ENCODE peak calls at places on chromosomes 7 and 10, in six cellular contexts. U, E, A, T, Q and G are unnamed samples.

GRCh38 chr7:96837583-96837982 is 127.9 kb upstream of the SEM1 start:
- DNase-seq in T (no peak), E (no peak), A (no peak), Q (no peak), U (no peak), G (no peak)

GRCh38 chr10:66931340-66931948 is 5.6 kb downstream of the LRRTM3 start:
- DNase-seq in U (peak), A (peak), Q (no peak), E (peak), T (no peak), G (peak)

GRCh38 chr10:128000660-128001059 is 93.8 kb downstream of the PTPRE start:
- DNase-seq in U (no peak), T (no peak), Q (no peak), A (peak), E (no peak), G (no peak)

GRCh38 chr7:93194368-93194767 is 31.9 kb downstream of the HEPACAM2 start:
- DNase-seq in E (peak), U (no peak), Q (no peak), T (no peak), A (peak), G (no peak)

GRCh38 chr10:104085801-104086400 is at the start of gene COL17A1:
- DNase-seq in T (no peak), U (no peak), E (no peak), A (no peak), Q (no peak), G (no peak)

GRCh38 chr7:50560865-50561351 is 4.3 kb downstream of the DDC start:
- DNase-seq in U (no peak), T (no peak), A (no peak), Q (no peak), E (no peak), G (peak)

GRCh38 chr10:84194424-84195043 is at the start of gene CDHR1:
- DNase-seq in E (no peak), U (peak), T (peak), Q (no peak), A (no peak), G (peak)

GRCh38 chr7:118372530-118372929 is 148.0 kb downstream of the ANKRD7 start:
- DNase-seq in U (no peak), Q (no peak), T (no peak), E (no peak), A (peak), G (no peak)

GRCh38 chr10:132981746-132982145 is 39.4 kb upstream of the CFAP46 start:
- DNase-seq in Q (no peak), A (no peak), E (no peak), T (no peak), U (no peak), G (no peak)

GRCh38 chr7:115984105-115984504 is 46.5 kb downstream of the TFEC start:
- DNase-seq in A (peak), T (no peak), E (peak), Q (no peak), U (no peak), G (no peak)

GRCh38 chr10:27542812-27543211 is 38.7 kb downstream of the RAB18 start:
- DNase-seq in T (no peak), Q (no peak), A (peak), E (peak), U (no peak), G (no peak)

GRCh38 chr7:118531566-118531965 is 307.1 kb downstream of the ANKRD7 start:
- DNase-seq in A (no peak), U (no peak), Q (no peak), T (no peak), E (no peak), G (no peak)

GRCh38 chr7:19051767-19052375 is 65.6 kb downstream of the TWIST1 start:
- DNase-seq in Q (no peak), T (no peak), U (no peak), E (peak), A (peak), G (peak)

GRCh38 chr7:90594791-90595317 is 1.3 kb upstream of the CDK14 start:
- DNase-seq in T (peak), E (peak), Q (peak), U (peak), A (peak), G (peak)

GRCh38 chr7:142300689-142301088 is 42.8 kb upstream of the PRSS58 start:
- DNase-seq in E (no peak), Q (peak), U (no peak), A (no peak), T (peak), G (peak)

GRCh38 chr10:54614062-54614461 is 187.0 kb downstream of the PCDH15 start:
- DNase-seq in E (no peak), T (no peak), Q (no peak), A (no peak), U (no peak), G (no peak)

GRCh38 chr7:82810558-82811259 is 352.0 kb downstream of the PCLO start:
- DNase-seq in E (peak), A (peak), Q (no peak), U (peak), T (no peak), G (peak)

GRCh38 chr7:18829518-18830252 is 287.8 kb downstream of the TWIST1 start:
- DNase-seq in A (peak), Q (no peak), T (no peak), U (no peak), E (peak), G (no peak)

GRCh38 chr10:124589491-124590006 is 127.9 kb downstream of the LHPP start:
- DNase-seq in Q (no peak), E (no peak), A (no peak), U (no peak), T (no peak), G (no peak)

GRCh38 chr10:21517983-21518628 is 7.4 kb downstream of the SKIDA1 start:
- DNase-seq in E (peak), A (peak), Q (no peak), U (no peak), T (no peak), G (peak)

GRCh38 chr10:16822726-16823360 is 5.6 kb upstream of the RSU1 start:
- DNase-seq in T (no peak), E (no peak), U (no peak), A (no peak), Q (no peak), G (peak)

GRCh38 chr10:86693721-86694369 is 25.5 kb downstream of the LDB3 start:
- DNase-seq in U (no peak), T (peak), A (peak), Q (no peak), E (peak), G (peak)

GRCh38 chr7:121313793-121314676 is 14.8 kb upstream of the WNT16 start:
- DNase-seq in Q (no peak), A (no peak), T (no peak), U (no peak), E (no peak), G (peak)

GRCh38 chr7:43441217-43441616 is 141.7 kb upstream of the STK17A start:
- DNase-seq in E (no peak), A (no peak), Q (no peak), U (no peak), T (no peak), G (no peak)

GRCh38 chr7:50284296-50284695 is 20.2 kb upstream of the IKZF1 start:
- DNase-seq in Q (no peak), A (no peak), E (no peak), U (no peak), T (no peak), G (no peak)

GRCh38 chr7:135801045-135801693 is 52.6 kb upstream of the FAM180A start:
- DNase-seq in E (peak), U (peak), A (peak), Q (no peak), T (no peak), G (peak)

GRCh38 chr7:44377681-44378421 is 52.5 kb upstream of the CAMK2B start:
- DNase-seq in A (no peak), E (no peak), T (peak), Q (no peak), U (no peak), G (no peak)

GRCh38 chr7:47293884-47294568 is 287.9 kb downstream of the TNS3 start:
- DNase-seq in U (no peak), E (peak), T (no peak), Q (no peak), A (peak), G (no peak)

GRCh38 chr10:111473361-111473760 is 396.5 kb downstream of the ADRA2A start:
- DNase-seq in T (no peak), U (no peak), A (no peak), E (no peak), Q (no peak), G (no peak)

GRCh38 chr7:55348502-55348901 is 16.6 kb upstream of the LANCL2 start:
- DNase-seq in Q (no peak), E (peak), A (no peak), U (no peak), T (no peak), G (no peak)

GRCh38 chr7:135758531-135758932 is 9.9 kb upstream of the FAM180A start:
- DNase-seq in Q (no peak), E (peak), T (peak), A (no peak), U (no peak), G (peak)

GRCh38 chr10:60914676-60915075 is 29.3 kb downstream of the RHOBTB1 start:
- DNase-seq in U (no peak), A (peak), T (no peak), E (peak), Q (no peak), G (no peak)

GRCh38 chr10:93680414-93681047 is 21.9 kb downstream of the FRA10AC1 start:
- DNase-seq in A (peak), E (peak), U (peak), Q (no peak), T (no peak), G (peak)

GRCh38 chr7:108004220-108005142 is 1.5 kb upstream of the LAMB1 start:
- DNase-seq in A (peak), U (no peak), E (peak), T (peak), Q (no peak), G (peak)

GRCh38 chr10:111076682-111077661 is at the start of gene ADRA2A:
- DNase-seq in T (peak), E (peak), U (peak), A (peak), Q (peak), G (peak)

GRCh38 chr10:14688606-14689005 is 86.1 kb downstream of the FAM107B start:
- DNase-seq in A (peak), Q (no peak), E (peak), U (no peak), T (no peak), G (no peak)

GRCh38 chr10:100744980-100745881 is at the start of gene PAX2:
- DNase-seq in E (no peak), U (no peak), Q (peak), T (peak), A (no peak), G (peak)

GRCh38 chr10:100742936-100743335 is 2.4 kb upstream of the PAX2 start:
- DNase-seq in E (no peak), Q (no peak), T (no peak), U (no peak), A (no peak), G (no peak)

GRCh38 chr10:100743626-100744135 is 1.7 kb upstream of the PAX2 start:
- DNase-seq in U (no peak), E (peak), A (peak), Q (no peak), T (peak), G (peak)

GRCh38 chr10:100745882-100746412 is 565 bp downstream of the PAX2 start:
- DNase-seq in Q (no peak), A (no peak), E (no peak), U (no peak), T (no peak), G (peak)

DNA sequence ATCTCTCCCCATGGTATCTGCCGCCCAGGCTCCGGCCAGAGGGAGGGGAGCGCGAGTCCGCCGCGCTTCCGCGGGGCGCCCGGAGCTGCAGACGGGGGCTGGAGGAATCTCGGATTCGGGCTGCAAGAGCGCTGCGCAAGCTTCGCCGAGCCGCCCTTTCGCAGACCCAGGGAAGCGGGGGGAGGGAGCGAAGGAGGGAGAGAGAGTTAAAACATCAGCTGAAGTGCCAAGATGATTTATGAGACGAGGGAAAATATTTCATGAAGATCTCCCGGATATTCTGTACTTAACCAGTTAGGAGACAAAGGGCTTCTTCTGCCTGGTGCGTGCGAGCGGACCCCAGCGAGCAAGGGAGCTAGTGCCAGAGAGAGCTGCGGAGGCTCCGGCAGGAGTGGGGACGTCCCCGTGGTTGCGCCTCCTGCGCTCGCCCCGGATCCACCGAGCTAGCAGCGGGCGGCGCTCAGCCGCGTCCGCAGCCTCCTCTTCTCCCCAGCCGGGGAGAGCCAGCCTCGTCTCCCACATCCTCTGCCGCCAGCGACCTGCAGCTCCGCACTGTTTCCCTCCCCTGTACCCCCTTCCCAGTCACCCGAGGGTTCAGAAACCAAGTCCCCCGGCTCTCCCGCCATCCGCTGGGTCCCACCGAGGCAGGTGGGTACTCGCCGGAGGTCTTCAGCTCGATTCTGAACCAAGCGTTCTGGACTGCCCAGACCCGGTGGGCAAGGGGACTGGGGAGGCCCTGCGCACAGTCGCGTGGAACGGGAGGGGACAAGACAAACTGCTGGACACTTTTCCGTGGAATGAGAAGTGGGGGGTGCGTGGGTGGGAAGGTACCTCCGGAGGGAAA is 1.0 kb upstream of the PAX2 start:
- DNase-seq in A (no peak), T (no peak), E (no peak), Q (no peak), U (no peak), G (peak)
- H2BK15ac ChIP-seq in A (peak), T (no peak), E (no peak), Q (peak), U (peak), G (no peak)

DNA sequence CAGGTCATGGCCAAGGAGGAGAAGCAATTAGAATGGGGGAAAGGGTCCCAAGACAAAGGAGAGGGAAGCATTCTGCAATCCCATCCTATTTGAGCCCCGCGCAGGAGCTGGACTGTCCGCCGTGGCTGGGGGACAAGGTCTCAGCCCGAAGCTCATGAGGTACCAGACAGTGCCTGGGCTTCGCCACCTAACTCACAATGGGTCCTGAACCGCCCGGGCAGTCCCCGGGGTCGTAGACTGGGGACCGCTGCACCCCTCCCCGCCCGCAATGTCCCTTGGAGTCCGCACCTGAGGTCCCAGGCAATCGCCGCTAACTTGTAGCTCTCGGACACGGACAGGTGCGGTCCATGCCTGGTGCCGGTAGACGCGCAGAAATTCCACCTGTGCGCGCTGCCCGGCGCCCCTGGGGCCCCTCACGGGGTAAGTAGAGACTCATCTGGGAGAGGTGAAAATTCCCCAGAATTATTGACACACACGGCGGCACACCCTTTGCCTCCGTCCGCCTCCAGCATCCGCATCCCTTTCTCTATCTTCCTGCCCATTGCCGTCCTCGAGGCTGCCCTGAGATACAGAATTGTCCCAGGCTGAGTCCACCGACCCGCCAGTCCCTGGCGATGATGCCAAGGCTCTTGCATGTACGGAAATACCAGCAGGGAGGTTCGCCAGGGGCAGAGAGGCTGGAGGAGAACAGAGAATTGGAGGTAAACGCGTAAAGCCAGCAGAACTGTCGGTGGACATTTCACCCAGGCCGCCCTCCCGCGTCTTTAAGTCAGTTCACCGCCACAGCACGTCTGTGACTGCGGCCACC is 1.7 kb downstream of the CHRM2 start:
- DNase-seq in Q (no peak), T (peak), A (peak), E (peak), U (peak), G (peak)
- H2BK15ac ChIP-seq in Q (no peak), T (no peak), A (peak), E (no peak), U (no peak), G (no peak)

GRCh38 chr7:40489844-40490602 is 355.2 kb downstream of the SUGCT start:
- DNase-seq in U (no peak), A (no peak), T (no peak), E (no peak), Q (no peak), G (peak)
- H2BK15ac ChIP-seq in U (no peak), A (peak), T (no peak), E (no peak), Q (no peak), G (no peak)

DNA sequence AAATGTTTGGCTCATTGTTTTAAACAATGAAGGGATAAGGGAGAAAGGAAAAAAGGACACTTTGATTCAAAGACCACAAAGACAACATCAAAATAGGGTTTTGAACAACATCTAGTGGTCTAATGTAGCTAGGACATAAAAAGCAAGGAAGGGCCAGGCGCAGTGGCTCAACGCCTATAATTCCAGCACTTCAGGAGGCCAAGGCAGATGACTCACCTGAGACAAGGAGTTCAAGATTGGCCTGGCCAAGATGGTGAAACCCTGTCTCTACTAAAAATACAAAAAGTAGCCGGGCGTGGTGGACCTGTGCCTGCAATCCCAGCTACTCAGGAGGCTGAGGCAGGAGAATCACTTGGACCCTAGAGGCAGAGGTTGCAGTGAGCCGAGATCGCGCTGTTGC is 17.7 kb downstream of the NAPEPLD start:
- DNase-seq in E (no peak), T (no peak), A (no peak), Q (no peak), U (no peak), G (no peak)
- H2BK15ac ChIP-seq in E (no peak), T (no peak), A (no peak), Q (no peak), U (no peak), G (no peak)

GRCh38 chr7:101664893-101665471 is 35.9 kb upstream of the MYL10 start:
- DNase-seq in U (no peak), A (no peak), Q (no peak), E (no peak), T (no peak), G (peak)

GRCh38 chr7:101666751-101667150 is 37.7 kb upstream of the MYL10 start:
- DNase-seq in Q (no peak), U (no peak), T (no peak), E (no peak), A (no peak), G (no peak)

GRCh38 chr7:101667959-101668358 is 38.9 kb upstream of the MYL10 start:
- DNase-seq in E (no peak), Q (no peak), U (no peak), T (no peak), A (no peak), G (no peak)

GRCh38 chr7:101667399-101667798 is 38.3 kb upstream of the MYL10 start:
- DNase-seq in A (no peak), T (no peak), U (no peak), E (no peak), Q (no peak), G (peak)

DNA sequence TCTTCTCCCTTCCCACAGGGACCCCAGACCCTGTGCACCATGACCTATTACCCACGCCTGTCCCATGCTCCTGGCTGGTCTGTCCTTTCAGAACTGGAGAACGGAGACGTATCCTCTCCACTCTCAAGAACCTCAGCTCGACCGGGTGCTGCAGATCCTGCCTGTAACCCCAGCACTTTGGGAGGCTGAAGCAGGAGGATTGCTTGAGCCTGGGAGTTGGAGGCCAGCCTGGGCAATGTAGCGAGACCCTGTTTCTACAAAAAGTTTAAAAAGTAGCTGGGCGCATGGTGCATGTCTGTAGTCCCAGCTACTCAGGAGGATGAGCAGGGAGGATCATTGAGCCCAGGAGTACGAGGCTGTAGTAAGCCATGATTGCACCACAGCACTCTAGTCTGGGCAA is 37.2 kb upstream of the MYL10 start:
- DNase-seq in T (no peak), E (no peak), U (no peak), A (no peak), Q (no peak), G (no peak)
- H2BK15ac ChIP-seq in T (no peak), E (no peak), U (no peak), A (no peak), Q (no peak), G (no peak)

DNA sequence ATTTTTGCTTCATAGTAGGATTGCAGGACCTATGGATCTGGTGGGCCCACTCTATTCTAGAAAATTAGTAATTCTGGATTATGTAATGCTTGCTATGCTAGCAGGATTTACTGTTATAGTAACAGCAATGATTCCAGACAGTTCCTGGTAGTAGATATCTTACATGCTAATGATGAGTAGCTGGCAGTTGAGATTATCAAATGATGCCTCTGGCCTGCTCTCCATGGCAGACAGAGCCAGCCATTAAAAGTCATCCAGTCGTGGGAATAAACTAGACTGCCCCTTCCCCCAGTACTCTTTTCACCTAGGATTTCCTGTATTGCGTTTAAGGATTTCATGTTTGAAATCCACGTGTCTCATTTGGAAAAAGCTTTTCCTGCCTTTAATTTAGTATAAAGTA is 14.4 kb downstream of the UMAD1 start:
- DNase-seq in E (no peak), A (no peak), T (no peak), U (no peak), Q (no peak), G (no peak)
- H2BK15ac ChIP-seq in E (no peak), A (no peak), T (no peak), U (no peak), Q (no peak), G (no peak)